ENCODE peak calls at places on chromosomes 7 and 10, in five cellular contexts. O is K562, A is SK-N-SH, C is GM12878, T is HepG2. V is an unnamed sample.

GRCh38 chr10:75910032-75910431 is 478.6 kb downstream of the LRMDA start:
- DNase-seq in C (no peak), A (no peak), O (no peak), T (peak; percentile 26), V (no peak)

GRCh38 chr10:3511483-3511882 is 273.5 kb downstream of the KLF6 start:
- DNase-seq in C (no peak), T (no peak), O (no peak), A (no peak), V (no peak)

GRCh38 chr7:158958618-158959017 is 102.3 kb downstream of the DYNC2I1 start:
- DNase-seq in C (no peak), O (no peak), T (no peak), A (no peak), V (no peak)

GRCh38 chr7:3725660-3726059 is 424.6 kb downstream of the SDK1 start:
- DNase-seq in T (no peak), O (no peak), A (no peak), C (no peak), V (peak; percentile 22)

GRCh38 chr10:14954934-14955333 is 1.0 kb upstream of the DCLRE1C start:
- DNase-seq in T (no peak), O (no peak), C (no peak), A (no peak), V (no peak)

GRCh38 chr10:103265712-103266329 is 11.1 kb upstream of the INA start:
- DNase-seq in C (no peak), O (peak; percentile 34), A (no peak), T (peak; percentile 63), V (peak; percentile 63)

GRCh38 chr7:27793780-27794179 is 53.8 kb downstream of the TAX1BP1 start:
- DNase-seq in A (no peak), C (no peak), O (no peak), T (no peak), V (no peak)

GRCh38 chr7:50229964-50230363 is 74.6 kb upstream of the IKZF1 start:
- DNase-seq in T (no peak), O (peak; percentile 34), A (no peak), C (no peak), V (no peak)

GRCh38 chr10:74738985-74739567 is 87.3 kb upstream of the KAT6B start:
- DNase-seq in O (no peak), C (peak; percentile 94), T (peak; percentile 16), A (no peak), V (no peak)

GRCh38 chr7:106770191-106770590 is 94.9 kb upstream of the PIK3CG start:
- DNase-seq in C (no peak), O (no peak), A (no peak), T (no peak), V (no peak)

GRCh38 chr10:59885430-59886134 is 20.8 kb downstream of the CCDC6 start:
- DNase-seq in O (peak; percentile 48), C (peak; percentile 85), A (no peak), T (no peak), V (no peak)
- TF ChIP-seq FOXM1 in O (no peak), C (peak; percentile 73), A (no peak), T (no peak), V (no peak)

GRCh38 chr10:132628966-132629900 is 91.6 kb downstream of the INPP5A start:
- DNase-seq in T (no peak), A (no peak), C (no peak), O (no peak), V (no peak)

GRCh38 chr10:132627736-132628512 is 90.3 kb downstream of the INPP5A start:
- DNase-seq in T (no peak), C (no peak), A (peak; percentile 94), O (peak; percentile 37), V (no peak)

GRCh38 chr10:132624847-132625839 is 87.6 kb downstream of the INPP5A start:
- DNase-seq in T (no peak), A (no peak), C (no peak), O (no peak), V (no peak)

GRCh38 chr10:132626019-132626760 is 88.6 kb downstream of the INPP5A start:
- DNase-seq in C (no peak), O (no peak), T (no peak), A (no peak), V (no peak)

DNA sequence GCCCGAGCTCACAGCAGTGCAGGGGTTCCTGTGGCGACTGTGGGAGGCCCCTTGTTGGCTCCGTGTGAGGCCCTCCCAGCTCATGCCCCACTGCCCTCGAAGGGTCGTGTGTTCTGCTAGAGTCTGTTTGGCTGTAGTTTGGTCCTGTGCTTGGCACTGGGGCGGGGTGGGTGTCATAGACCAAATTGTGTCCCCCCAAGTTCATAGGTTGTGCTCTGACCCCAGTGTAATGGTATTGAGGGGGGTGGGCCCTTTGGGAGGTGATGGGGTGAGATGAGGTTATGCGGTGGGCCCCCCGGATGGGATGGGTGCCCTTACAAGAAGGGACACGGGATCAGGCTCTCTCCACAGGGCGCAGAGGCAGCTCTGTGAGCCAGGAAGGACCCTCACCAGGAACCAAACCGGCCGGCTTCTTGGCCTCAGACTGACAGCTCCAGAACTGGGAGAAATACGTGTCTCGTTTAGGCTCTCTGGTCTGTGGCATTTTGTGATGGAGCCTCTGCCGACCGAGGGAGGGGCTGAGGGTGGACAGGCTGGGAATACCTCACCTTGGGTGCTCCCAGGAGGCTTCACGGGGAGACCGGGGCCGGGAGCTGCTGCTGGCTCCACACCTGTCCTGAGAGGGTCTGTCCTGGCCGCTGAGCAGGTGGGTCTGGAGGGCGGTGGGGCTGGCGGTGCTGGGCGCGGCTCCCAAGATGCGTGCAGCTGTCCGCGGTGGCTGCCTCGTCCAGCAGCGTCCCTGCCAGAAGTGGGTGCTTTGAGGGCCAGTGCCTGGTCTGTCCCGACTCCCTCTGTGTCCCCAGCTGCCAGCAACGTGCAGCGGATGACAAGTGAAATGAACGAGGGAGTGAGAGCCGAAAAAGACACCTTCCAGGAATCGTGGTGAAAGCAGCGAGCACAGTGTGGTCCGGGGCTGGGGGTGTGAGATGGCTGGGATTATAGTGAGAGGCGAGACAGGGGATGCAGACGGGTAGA is 89.5 kb downstream of the INPP5A start:
- DNase-seq in C (no peak), T (no peak), O (no peak), A (no peak), V (no peak)
- TF ChIP-seq FOXM1 in C (no peak), T (no peak), O (no peak), A (no peak), V (no peak)

GRCh38 chr7:19066109-19066508 is 51.3 kb downstream of the TWIST1 start:
- DNase-seq in O (no peak), T (no peak), A (no peak), C (no peak), V (no peak)

GRCh38 chr7:19069842-19070241 is 47.6 kb downstream of the TWIST1 start:
- DNase-seq in A (no peak), T (no peak), O (no peak), C (no peak), V (no peak)
- TF ChIP-seq FOXM1 in A (no peak), T (no peak), O (no peak), C (no peak), V (no peak)

GRCh38 chr7:124652237-124652636 is 113.4 kb downstream of the GPR37 start:
- DNase-seq in C (no peak), A (no peak), T (no peak), O (no peak), V (no peak)
- TF ChIP-seq FOXM1 in C (no peak), A (no peak), T (no peak), O (no peak), V (no peak)

DNA sequence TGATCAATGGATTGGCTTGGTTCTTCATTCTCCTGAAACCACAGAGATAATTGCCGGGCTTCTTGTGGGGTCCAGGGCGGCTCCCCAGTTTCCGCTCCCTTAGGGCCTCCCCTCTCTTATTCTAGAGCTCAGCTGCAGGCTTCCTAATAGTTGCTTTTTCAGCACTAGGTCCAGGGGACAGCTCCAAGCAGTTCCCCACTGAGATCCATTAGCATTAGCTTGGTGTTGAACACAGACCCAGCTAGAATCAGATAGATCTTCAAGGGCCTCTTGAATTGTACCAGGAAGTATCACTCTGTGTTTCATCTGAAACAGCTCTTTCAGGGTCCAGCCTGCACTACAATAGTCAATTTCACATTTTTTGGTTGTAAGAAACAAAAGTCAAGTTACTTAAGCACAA is 238.7 kb downstream of the SEC23IP start:
- DNase-seq in O (peak; percentile 6), T (no peak), C (no peak), A (no peak), V (peak; percentile 46)
- TF ChIP-seq FOXM1 in O (no peak), T (no peak), C (no peak), A (no peak), V (no peak)

V was measured in HEK293T.